ENCODE peak calls at places on chromosomes 13 and 19, in seven cellular contexts. V, L, U, Y, C, S and T are unnamed samples.

GRCh38 chr13:80239571-80240255 is 101.2 kb downstream of the SPRY2 start:
- DNase-seq in L (no peak), V (no peak), Y (no peak), C (no peak), U (no peak), S (no peak), T (no peak)

GRCh38 chr13:23271331-23271730 is 90.6 kb downstream of the SGCG start:
- DNase-seq in S (no peak), C (no peak), Y (no peak), V (no peak), L (no peak), U (no peak), T (no peak)

GRCh38 chr13:34567558-34567957 is 374.5 kb upstream of the NBEA start:
- DNase-seq in V (no peak), L (no peak), Y (no peak), U (no peak), S (no peak), C (no peak), T (no peak)

GRCh38 chr13:23692816-23693215 is 122.6 kb downstream of the TNFRSF19 start:
- DNase-seq in V (no peak), U (no peak), L (no peak), S (no peak), Y (no peak), C (no peak), T (no peak)

GRCh38 chr13:95301135-95301946 is at the start of gene ABCC4:
- DNase-seq in C (peak; percentile 73), S (peak; percentile 68), U (peak; percentile 63), V (peak; percentile 78), L (peak; percentile 17), Y (peak; percentile 70), T (peak; percentile 58)

GRCh38 chr13:112716461-112716820 is 26.6 kb downstream of the ATP11A start:
- DNase-seq in L (no peak), S (no peak), U (no peak), V (peak; percentile 36), C (no peak), Y (no peak), T (no peak)

GRCh38 chr19:7197760-7198696 is 96.2 kb downstream of the INSR start:
- DNase-seq in U (peak; percentile 94), C (peak; percentile 97), Y (peak; percentile 95), L (peak; percentile 92), S (peak; percentile 94), V (peak; percentile 97), T (peak; percentile 90)

GRCh38 chr13:60214213-60215079 is 50.7 kb upstream of the DIAPH3 start:
- DNase-seq in V (no peak), L (no peak), Y (no peak), U (no peak), C (no peak), S (no peak), T (no peak)

GRCh38 chr13:99119686-99120085 is 81.0 kb upstream of the UBAC2 start:
- DNase-seq in C (no peak), L (no peak), S (no peak), U (no peak), Y (no peak), V (no peak), T (no peak)

GRCh38 chr19:16605115-16605514 is 22.9 kb downstream of the MED26 start:
- DNase-seq in S (no peak), L (no peak), Y (no peak), V (no peak), C (no peak), U (no peak), T (no peak)

GRCh38 chr19:16605552-16605951 is 22.5 kb downstream of the MED26 start:
- DNase-seq in S (no peak), L (peak; percentile 44), U (no peak), C (no peak), V (peak; percentile 81), Y (no peak), T (no peak)

GRCh38 chr19:16609511-16609910 is 18.5 kb downstream of the MED26 start:
- DNase-seq in C (no peak), S (no peak), U (no peak), V (no peak), Y (no peak), L (no peak), T (no peak)

GRCh38 chr19:16608290-16608704 is 19.7 kb downstream of the MED26 start:
- DNase-seq in S (peak; percentile 27), C (peak; percentile 82), Y (no peak), L (peak; percentile 93), V (peak; percentile 10), U (no peak), T (no peak)

GRCh38 chr19:16607819-16608218 is 20.2 kb downstream of the MED26 start:
- DNase-seq in S (no peak), U (no peak), C (no peak), V (peak; percentile 64), L (no peak), Y (no peak), T (no peak)
- TF ChIP-seq CTCF in S (no peak), U (no peak), C (no peak), V (no peak), L (no peak), Y (no peak), T (no peak)

GRCh38 chr13:101785858-101786257 is 333.4 kb downstream of the ITGBL1 start:
- DNase-seq in C (peak; percentile 0), Y (no peak), V (no peak), L (no peak), S (peak; percentile 13), U (peak; percentile 49), T (peak; percentile 20)
- TF ChIP-seq CTCF in C (no peak), Y (no peak), V (no peak), L (no peak), S (peak; percentile 14), U (no peak), T (no peak)

DNA sequence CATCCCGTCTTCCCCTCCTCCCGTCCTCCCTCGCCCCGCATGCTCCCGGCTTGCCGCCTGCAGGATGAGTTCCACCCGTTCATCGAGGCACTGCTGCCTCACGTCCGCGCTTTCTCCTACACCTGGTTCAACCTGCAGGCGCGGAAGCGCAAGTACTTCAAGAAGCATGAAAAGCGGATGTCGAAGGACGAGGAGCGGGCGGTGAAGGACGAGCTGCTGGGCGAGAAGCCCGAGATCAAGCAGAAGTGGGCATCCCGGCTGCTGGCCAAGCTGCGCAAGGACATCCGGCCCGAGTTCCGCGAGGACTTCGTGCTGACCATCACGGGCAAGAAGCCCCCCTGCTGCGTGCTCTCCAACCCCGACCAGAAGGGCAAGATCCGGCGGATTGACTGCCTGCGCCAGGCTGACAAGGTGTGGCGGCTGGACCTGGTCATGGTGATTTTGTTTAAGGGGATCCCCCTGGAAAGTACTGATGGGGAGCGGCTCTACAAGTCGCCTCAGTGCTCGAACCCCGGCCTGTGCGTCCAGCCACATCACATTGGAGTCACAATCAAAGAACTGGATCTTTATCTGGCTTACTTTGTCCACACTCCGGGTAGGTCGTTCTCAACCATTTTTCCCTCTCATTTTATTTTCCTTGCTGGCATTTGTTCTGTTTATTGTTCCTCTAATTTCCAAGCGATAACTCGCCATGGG is 29.8 kb downstream of the NFIX start:
- DNase-seq in S (no peak), L (no peak), C (no peak), U (peak; percentile 50), Y (no peak), V (peak; percentile 70), T (no peak)
- TF ChIP-seq CTCF in S (no peak), L (no peak), C (no peak), U (no peak), Y (no peak), V (no peak), T (no peak)

DNA sequence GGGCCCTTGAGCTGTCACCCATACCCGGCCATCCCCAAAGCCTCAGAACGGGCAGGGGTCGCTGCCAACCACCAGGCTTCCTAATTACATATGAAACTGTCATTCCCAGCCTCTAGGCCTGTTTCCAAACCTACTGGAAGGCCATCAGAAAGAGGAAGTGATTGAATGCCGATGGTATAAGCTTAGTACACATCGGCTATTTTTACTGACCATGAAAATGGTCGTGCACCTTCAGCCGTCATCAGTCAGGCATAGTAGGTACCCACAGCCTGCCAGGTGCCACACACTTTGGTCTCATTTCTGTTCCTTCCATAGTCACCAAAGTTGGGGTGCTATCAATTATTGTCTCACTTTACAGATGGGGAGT is 10.2 kb downstream of the KRI1 start:
- DNase-seq in U (no peak), C (no peak), L (no peak), Y (no peak), S (no peak), V (no peak), T (no peak)
- TF ChIP-seq CTCF in U (no peak), C (no peak), L (no peak), Y (no peak), S (no peak), V (no peak), T (no peak)